ENCODE peak calls at places on chromosome 14, in six cellular contexts. One of them, this sample, is unnamed.

GRCh38 chr14:59330455-59330854 is 134.7 kb downstream of the GPR135 start:
- DNase-seq in mesendoderm: no peak
- DNase-seq in H1: no peak
- DNase-seq in neuronal stem cell: no peak
- DNase-seq in H9: no peak
- DNase-seq in IMR-90: peak
- DNase-seq in this sample: no peak

GRCh38 chr14:99816217-99816616 is 23.0 kb downstream of the EML1 start:
- DNase-seq in H9: no peak
- DNase-seq in H1: no peak
- DNase-seq in IMR-90: no peak
- DNase-seq in mesendoderm: no peak
- DNase-seq in neuronal stem cell: no peak
- DNase-seq in this sample: no peak

GRCh38 chr14:104171029-104171697 is 32.8 kb downstream of the KIF26A start:
- DNase-seq in IMR-90: no peak
- DNase-seq in neuronal stem cell: no peak
- DNase-seq in mesendoderm: peak
- DNase-seq in H9: peak
- DNase-seq in H1: peak
- DNase-seq in this sample: no peak

GRCh38 chr14:64867182-64867581 is 12.5 kb downstream of the SPTB start:
- DNase-seq in mesendoderm: no peak
- DNase-seq in IMR-90: no peak
- DNase-seq in H9: no peak
- DNase-seq in neuronal stem cell: no peak
- DNase-seq in H1: no peak
- DNase-seq in this sample: no peak

GRCh38 chr14:56474419-56475022 is 105.1 kb upstream of the TMEM260 start:
- DNase-seq in neuronal stem cell: peak
- DNase-seq in H9: no peak
- DNase-seq in IMR-90: peak
- DNase-seq in mesendoderm: peak
- DNase-seq in H1: no peak
- DNase-seq in this sample: peak

GRCh38 chr14:52563120-52563519 is 10.5 kb downstream of the GPR137C start:
- DNase-seq in IMR-90: peak
- DNase-seq in H9: no peak
- DNase-seq in mesendoderm: peak
- DNase-seq in neuronal stem cell: no peak
- DNase-seq in H1: no peak
- DNase-seq in this sample: peak

GRCh38 chr14:37991027-37991426 is 216.7 kb upstream of the SSTR1 start:
- DNase-seq in mesendoderm: peak
- DNase-seq in IMR-90: no peak
- DNase-seq in H1: no peak
- DNase-seq in H9: no peak
- DNase-seq in neuronal stem cell: no peak
- DNase-seq in this sample: no peak

GRCh38 chr14:71119075-71119474 is 211.8 kb downstream of the PCNX1 start:
- DNase-seq in H9: no peak
- DNase-seq in H1: no peak
- DNase-seq in neuronal stem cell: no peak
- DNase-seq in mesendoderm: no peak
- DNase-seq in IMR-90: peak
- DNase-seq in this sample: peak

GRCh38 chr14:53411110-53411509 is 258.0 kb upstream of the DDHD1 start:
- DNase-seq in H9: no peak
- DNase-seq in mesendoderm: no peak
- DNase-seq in H1: no peak
- DNase-seq in neuronal stem cell: no peak
- DNase-seq in IMR-90: peak
- DNase-seq in this sample: peak

GRCh38 chr14:76926521-76927251 is 100.5 kb downstream of the LRRC74A start:
- DNase-seq in IMR-90: peak
- DNase-seq in mesendoderm: no peak
- DNase-seq in H9: no peak
- DNase-seq in H1: no peak
- DNase-seq in neuronal stem cell: no peak
- DNase-seq in this sample: peak

GRCh38 chr14:29749327-29749726 is 178.3 kb downstream of the PRKD1 start:
- DNase-seq in mesendoderm: peak
- DNase-seq in H9: no peak
- DNase-seq in neuronal stem cell: no peak
- DNase-seq in IMR-90: peak
- DNase-seq in H1: no peak
- DNase-seq in this sample: peak

GRCh38 chr14:30299915-30300314 is 259.0 kb upstream of the G2E3 start:
- DNase-seq in H9: no peak
- DNase-seq in neuronal stem cell: no peak
- DNase-seq in mesendoderm: peak
- DNase-seq in H1: no peak
- DNase-seq in IMR-90: no peak
- DNase-seq in this sample: peak

GRCh38 chr14:105337966-105338365 is 23.4 kb downstream of the PACS2 start:
- DNase-seq in H1: no peak
- DNase-seq in IMR-90: no peak
- DNase-seq in neuronal stem cell: no peak
- DNase-seq in H9: no peak
- DNase-seq in mesendoderm: no peak
- DNase-seq in this sample: no peak

DNA sequence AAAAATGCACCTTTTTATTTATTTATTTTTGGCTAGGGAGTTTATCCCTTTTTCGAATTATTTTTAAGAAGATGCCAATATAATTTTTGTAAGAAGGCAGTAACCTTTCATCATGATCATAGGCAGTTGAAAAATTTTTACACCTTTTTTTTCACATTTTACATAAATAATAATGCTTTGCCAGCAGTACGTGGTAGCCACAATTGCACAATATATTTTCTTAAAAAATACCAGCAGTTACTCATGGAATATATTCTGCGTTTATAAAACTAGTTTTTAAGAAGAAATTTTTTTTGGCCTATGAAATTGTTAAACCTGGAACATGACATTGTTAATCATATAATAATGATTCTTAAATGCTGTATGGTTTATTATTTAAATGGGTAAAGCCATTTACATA is 14.9 kb upstream of the SNAPC1 start:
- DNase-seq in H1: no peak
- DNase-seq in mesendoderm: no peak
- DNase-seq in neuronal stem cell: no peak
- DNase-seq in IMR-90: no peak
- DNase-seq in H9: no peak
- DNase-seq in this sample: no peak
- H3K4me2 ChIP-seq in H1: no peak
- H3K4me2 ChIP-seq in mesendoderm: no peak
- H3K4me2 ChIP-seq in neuronal stem cell: no peak
- H3K4me2 ChIP-seq in IMR-90: no peak
- H3K4me2 ChIP-seq in H9: no peak
- H3K4me2 ChIP-seq in this sample: no peak

DNA sequence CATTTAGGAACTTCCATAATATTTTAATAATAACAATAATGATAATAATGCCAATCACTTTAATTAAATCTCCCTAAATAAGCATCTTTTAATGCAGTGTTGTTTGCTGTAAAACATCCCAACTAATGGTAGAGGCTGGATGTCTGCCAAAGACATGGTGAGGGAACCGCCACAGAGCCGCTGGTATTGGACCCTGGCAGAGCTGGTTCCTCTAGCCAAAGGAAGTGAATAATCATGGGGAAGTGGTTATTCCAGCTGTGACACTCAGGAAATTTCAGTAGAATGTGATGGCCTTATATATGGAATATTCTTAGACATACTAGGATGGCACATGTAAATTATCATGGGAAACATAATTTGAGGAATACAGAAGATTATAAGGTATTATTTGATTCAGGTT is 483.2 kb downstream of the ZFP36L1 start:
- DNase-seq in H1: no peak
- DNase-seq in IMR-90: no peak
- DNase-seq in mesendoderm: no peak
- DNase-seq in neuronal stem cell: no peak
- DNase-seq in H9: no peak
- DNase-seq in this sample: no peak
- H2BK15ac ChIP-seq in H1: no peak
- H2BK15ac ChIP-seq in IMR-90: no peak
- H2BK15ac ChIP-seq in mesendoderm: no peak
- H2BK15ac ChIP-seq in neuronal stem cell: no peak
- H2BK15ac ChIP-seq in H9: no peak
- H2BK15ac ChIP-seq in this sample: no peak

GRCh38 chr14:51248041-51248987 is 8.3 kb downstream of the TMX1 start:
- DNase-seq in mesendoderm: no peak
- DNase-seq in H1: no peak
- DNase-seq in H9: no peak
- DNase-seq in IMR-90: no peak
- DNase-seq in neuronal stem cell: no peak
- DNase-seq in this sample: no peak
- H3K23ac ChIP-seq in mesendoderm: no peak
- H3K23ac ChIP-seq in H1: no peak
- H3K23ac ChIP-seq in H9: no peak
- H3K23ac ChIP-seq in IMR-90: no peak
- H3K23ac ChIP-seq in neuronal stem cell: no peak
- H3K23ac ChIP-seq in this sample: no peak

GRCh38 chr14:55071051-55071450 is 19.6 kb downstream of the MAPK1IP1L start:
- DNase-seq in neuronal stem cell: no peak
- DNase-seq in IMR-90: peak
- DNase-seq in H9: no peak
- DNase-seq in mesendoderm: no peak
- DNase-seq in H1: no peak
- DNase-seq in this sample: peak
- H3K4me2 ChIP-seq in neuronal stem cell: no peak
- H3K4me2 ChIP-seq in IMR-90: no peak
- H3K4me2 ChIP-seq in H9: no peak
- H3K4me2 ChIP-seq in mesendoderm: no peak
- H3K4me2 ChIP-seq in H1: no peak
- H3K4me2 ChIP-seq in this sample: no peak

This sample was measured in mesenchymal stem cell.